ENCODE peak calls at places on chromosomes 4 and X, in nine cellular contexts. H is EH; F is fibroblast of pulmonary artery; N is glutamatergic neuron; J is stimulated activated CD4-positive, alpha-beta T cell treated with anti-CD3 and anti-CD28 coated beads, Interleukin-4, amount 100 ng/mL, for 4 hours; S is AG09319; D is NAMALWA; L is cardiac muscle cell; Q is T47D. W is an unnamed sample.

GRCh38 chrX:23662853-23663252 is 4.4 kb upstream of the PRDX4 start:
- DNase-seq in H (peak; percentile 58), F (peak; percentile 14), N (no peak), J (peak; percentile 1), S (peak; percentile 10), D (no peak), L (no peak), Q (no peak), W (no peak)

GRCh38 chr4:88605744-88606143 is 13.5 kb downstream of the HERC3 start:
- DNase-seq in H (no peak), F (no peak), N (no peak), J (no peak), S (no peak), D (no peak), L (no peak), Q (no peak), W (no peak)

GRCh38 chrX:8988456-8988855 is 45.5 kb downstream of the FAM9B start:
- DNase-seq in H (peak; percentile 59), F (peak; percentile 24), N (no peak), J (peak; percentile 38), S (peak; percentile 24), D (no peak), L (peak; percentile 45), Q (peak; percentile 2), W (no peak)

GRCh38 chr4:65170768-65171514 is 499.3 kb downstream of the EPHA5 start:
- DNase-seq in H (no peak), F (peak; percentile 2), N (no peak), J (no peak), S (no peak), D (no peak), L (no peak), Q (no peak), W (no peak)

GRCh38 chr4:186074189-186074588 is 5.2 kb downstream of the TLR3 start:
- DNase-seq in H (no peak), F (no peak), N (no peak), J (no peak), S (no peak), D (no peak), L (peak; percentile 32), Q (no peak), W (no peak)

GRCh38 chr4:48180234-48180633 is 46.2 kb upstream of the TXK start:
- DNase-seq in H (peak; percentile 19), F (peak; percentile 11), N (no peak), J (no peak), S (no peak), D (no peak), L (no peak), Q (no peak), W (no peak)

GRCh38 chrX:45771114-45771513 is 570.4 kb upstream of the DIPK2B start:
- DNase-seq in H (peak; percentile 96), F (peak; percentile 86), N (no peak), J (no peak), S (peak; percentile 69), D (no peak), L (no peak), Q (no peak), W (peak; percentile 55)

GRCh38 chr4:87068591-87069021 is 133.8 kb downstream of the AFF1 start:
- DNase-seq in H (no peak), F (peak; percentile 56), N (no peak), J (no peak), S (no peak), D (peak; percentile 25), L (no peak), Q (no peak), W (no peak)

GRCh38 chr4:41319553-41319952 is 62.8 kb downstream of the UCHL1 start:
- DNase-seq in H (peak; percentile 72), F (no peak), N (no peak), J (no peak), S (no peak), D (no peak), L (no peak), Q (no peak), W (no peak)

GRCh38 chr4:36921474-36922220 is 322.9 kb upstream of the NWD2 start:
- DNase-seq in H (no peak), F (no peak), N (no peak), J (no peak), S (no peak), D (no peak), L (no peak), Q (no peak), W (no peak)

GRCh38 chrX:44011505-44011904 is 38.3 kb upstream of the NDP start:
- DNase-seq in H (no peak), F (no peak), N (no peak), J (no peak), S (no peak), D (no peak), L (no peak), Q (no peak), W (no peak)

GRCh38 chr4:95377511-95377910 is 171.3 kb downstream of the UNC5C start:
- DNase-seq in H (no peak), F (no peak), N (peak; percentile 66), J (no peak), S (no peak), D (no peak), L (no peak), Q (no peak), W (no peak)

GRCh38 chr4:182649698-182650477 is 267.3 kb downstream of the DCTD start:
- DNase-seq in H (no peak), F (no peak), N (no peak), J (no peak), S (no peak), D (no peak), L (no peak), Q (no peak), W (no peak)

GRCh38 chrX:68433155-68433980 is at the start of gene OPHN1:
- DNase-seq in H (peak; percentile 85), F (peak; percentile 78), N (peak; percentile 55), J (no peak), S (no peak), D (no peak), L (peak; percentile 67), Q (peak; percentile 8), W (peak; percentile 73)

GRCh38 chr4:8281519-8282133 is 12.1 kb downstream of the HTRA3 start:
- DNase-seq in H (peak; percentile 78), F (peak; percentile 49), N (peak; percentile 15), J (no peak), S (peak; percentile 86), D (no peak), L (no peak), Q (no peak), W (no peak)

GRCh38 chrX:153557618-153558017 is 40.2 kb downstream of the ATP2B3 start:
- DNase-seq in H (peak; percentile 15), F (no peak), N (no peak), J (no peak), S (no peak), D (peak; percentile 12), L (no peak), Q (no peak), W (no peak)

GRCh38 chr4:1207603-1208265 is 35.4 kb upstream of the SPON2 start:
- DNase-seq in H (peak; percentile 53), F (peak; percentile 85), N (peak; percentile 73), J (no peak), S (peak; percentile 58), D (no peak), L (no peak), Q (no peak), W (peak; percentile 58)

GRCh38 chrX:105700316-105700715 is 122.0 kb upstream of the NRK start:
- DNase-seq in H (no peak), F (no peak), N (no peak), J (no peak), S (no peak), D (no peak), L (no peak), Q (no peak), W (no peak)

GRCh38 chr4:118911162-118911791 is 22.6 kb downstream of the SYNPO2 start:
- DNase-seq in H (peak; percentile 88), F (peak; percentile 22), N (no peak), J (no peak), S (no peak), D (no peak), L (no peak), Q (no peak), W (no peak)

GRCh38 chr4:19575959-19576358 is 675.7 kb upstream of the SLIT2 start:
- DNase-seq in H (peak; percentile 2), F (peak; percentile 53), N (no peak), J (no peak), S (no peak), D (peak; percentile 3), L (no peak), Q (no peak), W (no peak)

GRCh38 chrX:77436271-77436670 is 10.9 kb upstream of the FGF16 start:
- DNase-seq in H (peak; percentile 38), F (no peak), N (no peak), J (no peak), S (no peak), D (no peak), L (peak; percentile 50), Q (no peak), W (no peak)

W was measured in RWPE2.